ENCODE peak calls at places on chromosomes 16 and 17, in seven cellular contexts. P is A549, E is upper lobe of left lung, Q is uterus, L is prostate gland, X is tibial nerve, S is breast epithelium. D is an unnamed sample.

GRCh38 chr17:83064732-83065659 is 14.4 kb upstream of the METRNL start:
- DNase-seq in E (peak), Q (peak), L (peak), P (no peak), X (peak), S (peak), D (no peak)

GRCh38 chr16:58809213-58809612 is 75.1 kb upstream of the GOT2 start:
- DNase-seq in S (no peak), L (no peak), E (no peak), Q (no peak), X (no peak), P (no peak), D (no peak)

GRCh38 chr16:15951852-15952251 is 2.4 kb downstream of the ABCC1 start:
- DNase-seq in Q (no peak), X (no peak), E (no peak), S (no peak), L (no peak), P (no peak), D (no peak)

GRCh38 chr16:50842589-50842988 is 100.7 kb downstream of the CYLD start:
- DNase-seq in X (no peak), Q (no peak), L (no peak), S (no peak), E (no peak), P (no peak), D (peak)

GRCh38 chr17:64388961-64389565 is 1.6 kb downstream of the PECAM1 start:
- DNase-seq in S (no peak), X (no peak), L (no peak), P (no peak), Q (no peak), E (no peak), D (no peak)

GRCh38 chr17:40486513-40487370 is 14.7 kb downstream of the TNS4 start:
- DNase-seq in L (no peak), S (no peak), Q (no peak), X (no peak), P (no peak), E (no peak), D (no peak)

GRCh38 chr17:34365340-34365739 is 2.3 kb upstream of the CCL1 start:
- DNase-seq in P (no peak), Q (no peak), S (no peak), X (no peak), E (no peak), L (no peak), D (no peak)

GRCh38 chr16:3101841-3102470 is 2.9 kb upstream of the ZSCAN10 start:
- DNase-seq in L (no peak), E (peak), S (no peak), Q (no peak), P (no peak), X (no peak), D (no peak)

GRCh38 chr17:13704333-13704732 is 102.6 kb upstream of the HS3ST3A1 start:
- DNase-seq in L (no peak), E (no peak), S (no peak), Q (no peak), P (no peak), X (no peak), D (no peak)

GRCh38 chr16:14658063-14658462 is 25.3 kb downstream of the BFAR start:
- DNase-seq in Q (no peak), X (no peak), P (no peak), L (no peak), S (no peak), E (peak), D (no peak)

GRCh38 chr16:79815049-79815448 is 214.5 kb upstream of the MAF start:
- DNase-seq in L (no peak), S (no peak), X (no peak), Q (no peak), E (no peak), P (no peak), D (no peak)
- TF ChIP-seq POLR2A in L (no peak), S (no peak), X (no peak), Q (no peak), E (no peak), P (no peak), D (no peak)

GRCh38 chr16:24516900-24517669 is 22.3 kb upstream of the RBBP6 start:
- DNase-seq in X (peak), Q (peak), L (peak), S (peak), P (peak), E (peak), D (no peak)
- H3K4me3 ChIP-seq in X (no peak), Q (no peak), L (no peak), S (no peak), P (peak), E (no peak), D (no peak)

GRCh38 chr17:75636381-75637142 is 3.3 kb downstream of the SMIM5 start:
- DNase-seq in E (no peak), X (no peak), S (no peak), P (no peak), Q (no peak), L (no peak), D (no peak)

GRCh38 chr17:75634376-75634740 is 1.1 kb downstream of the SMIM5 start:
- DNase-seq in S (no peak), L (no peak), P (no peak), E (no peak), Q (no peak), X (no peak), D (no peak)

GRCh38 chr17:75637143-75637538 is 3.9 kb downstream of the SMIM5 start:
- DNase-seq in Q (no peak), P (no peak), S (no peak), E (peak), X (no peak), L (no peak), D (no peak)

GRCh38 chr17:75634754-75635609 is 1.7 kb downstream of the SMIM5 start:
- DNase-seq in X (no peak), L (no peak), E (peak), Q (no peak), S (no peak), P (no peak), D (no peak)

DNA sequence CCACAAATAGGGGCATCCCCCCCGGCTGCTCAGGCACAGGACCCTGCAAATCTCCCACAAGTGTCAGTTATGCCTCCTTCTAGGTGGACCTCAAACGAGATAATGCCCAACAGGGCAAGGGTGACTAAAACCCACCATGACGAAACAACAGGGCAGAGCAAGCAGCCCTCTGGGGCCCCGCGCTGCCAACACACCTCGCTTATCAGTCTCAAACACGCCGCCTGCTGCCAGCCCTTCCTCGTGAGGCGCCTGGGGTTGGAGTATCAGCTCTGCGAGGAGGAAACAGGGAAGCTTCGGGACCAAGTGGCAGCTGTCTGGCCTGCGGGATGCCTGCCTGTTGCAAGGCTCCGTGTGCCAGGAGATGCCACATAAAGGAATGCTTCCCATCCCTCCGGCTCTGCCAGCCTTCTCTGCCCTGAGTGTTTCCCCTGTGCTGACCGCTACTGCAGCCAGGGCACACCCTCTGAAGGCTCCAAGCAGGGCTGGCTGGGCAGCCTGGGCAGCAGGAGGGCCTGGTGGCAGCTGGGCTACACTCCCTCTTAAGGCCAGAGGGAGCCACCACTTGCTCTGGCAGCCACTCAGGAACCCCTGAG is 2.5 kb downstream of the SMIM5 start:
- DNase-seq in S (no peak), Q (no peak), L (no peak), E (peak), P (no peak), X (no peak), D (no peak)
- H3K27ac ChIP-seq in S (peak), Q (no peak), L (no peak), E (peak), P (no peak), X (peak), D (no peak)

DNA sequence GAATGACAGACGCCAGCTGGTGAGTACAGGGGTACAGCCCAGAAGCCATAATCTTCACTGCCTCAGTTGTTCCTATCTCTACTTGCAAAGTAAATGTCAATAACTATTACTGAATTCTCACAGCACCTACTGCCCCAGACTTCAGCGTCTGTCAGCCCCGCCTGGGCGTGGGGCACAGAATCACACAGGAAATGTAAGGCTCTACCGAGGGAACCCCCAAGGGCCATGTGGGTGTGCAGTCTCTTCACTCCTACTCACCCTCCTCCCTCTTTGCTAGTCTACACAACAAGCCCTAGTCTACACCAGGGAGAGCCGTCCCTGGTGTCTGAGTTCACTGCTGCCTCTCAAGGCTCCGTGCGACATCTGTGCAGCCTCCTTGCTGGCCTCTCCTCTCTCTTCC is 4.5 kb downstream of the NPTX1 start:
- DNase-seq in S (no peak), L (no peak), E (no peak), Q (no peak), X (no peak), P (no peak), D (no peak)
- TF ChIP-seq POLR2A in S (no peak), L (no peak), E (no peak), Q (no peak), X (no peak), P (no peak), D (no peak)

GRCh38 chr17:30921544-30922196 is at the start of gene ADAP2:
- DNase-seq in X (no peak), L (peak), S (no peak), E (peak), Q (no peak), P (peak), D (no peak)
- H3K4me3 ChIP-seq in X (peak), L (peak), S (peak), E (peak), Q (peak), P (peak), D (peak)